ENCODE peak calls at places on chromosomes 7 and 10, in six cellular contexts. X is mammary epithelial cell, Y is GM23248, I is astrocyte, M is MM.1S, D is fibroblast of lung. W is an unnamed sample.

GRCh38 chr10:52451817-52452216 is 137.7 kb downstream of the DKK1 start:
- DNase-seq in X (peak; percentile 88), Y (peak; percentile 91), I (peak; percentile 18), M (no peak), D (peak; percentile 46), W (no peak)

GRCh38 chr10:70348228-70348850 is 34.1 kb downstream of the LRRC20 start:
- DNase-seq in X (peak; percentile 32), Y (peak; percentile 65), I (no peak), M (peak; percentile 26), D (peak; percentile 49), W (peak; percentile 85)

GRCh38 chr10:73906524-73907447 is 4.1 kb upstream of the PLAU start:
- DNase-seq in X (peak; percentile 90), Y (peak; percentile 97), I (peak; percentile 99), M (no peak), D (peak; percentile 100), W (peak; percentile 92)

GRCh38 chr10:88541116-88541626 is 41.9 kb downstream of the RNLS start:
- DNase-seq in X (peak; percentile 50), Y (no peak), I (no peak), M (no peak), D (peak; percentile 71), W (no peak)

GRCh38 chr7:155598810-155599210 is 45.7 kb upstream of the RBM33 start:
- DNase-seq in X (peak; percentile 46), Y (peak; percentile 80), I (peak; percentile 12), M (peak; percentile 83), D (peak; percentile 69), W (peak; percentile 96)

GRCh38 chr7:106284516-106285050 is at the start of gene NAMPT:
- DNase-seq in X (peak; percentile 27), Y (peak; percentile 51), I (no peak), M (peak; percentile 60), D (no peak), W (peak; percentile 88)

GRCh38 chr7:73865738-73866445 is 4.9 kb downstream of the TMEM270 start:
- DNase-seq in X (no peak), Y (peak; percentile 84), I (peak; percentile 7), M (peak; percentile 46), D (peak; percentile 72), W (peak; percentile 83)

GRCh38 chr10:35480150-35480549 is 125.0 kb upstream of the GJD4 start:
- DNase-seq in X (no peak), Y (no peak), I (no peak), M (no peak), D (no peak), W (peak; percentile 82)

GRCh38 chr7:3399858-3400257 is 98.8 kb downstream of the SDK1 start:
- DNase-seq in X (peak; percentile 24), Y (peak; percentile 3), I (peak; percentile 3), M (no peak), D (peak; percentile 29), W (peak; percentile 95)

GRCh38 chr7:45072131-45073030 is 16.4 kb downstream of the NACAD start:
- DNase-seq in X (no peak), Y (no peak), I (no peak), M (no peak), D (no peak), W (no peak)

GRCh38 chr7:137931823-137932222 is 70.1 kb downstream of the CREB3L2 start:
- DNase-seq in X (no peak), Y (no peak), I (no peak), M (no peak), D (no peak), W (no peak)

GRCh38 chr10:3972460-3973366 is 187.7 kb upstream of the KLF6 start:
- DNase-seq in X (no peak), Y (peak; percentile 21), I (no peak), M (no peak), D (no peak), W (no peak)

GRCh38 chr7:23472974-23473847 is 2.9 kb upstream of the IGF2BP3 start:
- DNase-seq in X (peak; percentile 15), Y (no peak), I (no peak), M (no peak), D (peak; percentile 44), W (peak; percentile 66)

GRCh38 chr7:44729949-44730590 is 18.6 kb upstream of the ZMIZ2 start:
- DNase-seq in X (no peak), Y (no peak), I (no peak), M (no peak), D (no peak), W (no peak)

GRCh38 chr10:124526621-124527267 is 65.1 kb downstream of the LHPP start:
- DNase-seq in X (no peak), Y (no peak), I (no peak), M (no peak), D (no peak), W (no peak)

GRCh38 chr10:117656385-117657367 is 114.1 kb downstream of the EMX2 start:
- DNase-seq in X (no peak), Y (no peak), I (no peak), M (peak; percentile 35), D (no peak), W (no peak)

GRCh38 chr10:31808258-31809218 is 120.1 kb downstream of the ARHGAP12 start:
- DNase-seq in X (peak; percentile 18), Y (peak; percentile 82), I (peak; percentile 59), M (peak; percentile 75), D (peak; percentile 89), W (peak; percentile 52)

GRCh38 chr10:4249841-4250496 is 465.0 kb upstream of the KLF6 start:
- DNase-seq in X (peak; percentile 98), Y (peak; percentile 3), I (no peak), M (no peak), D (no peak), W (no peak)

GRCh38 chr10:132910901-132911711 is 31.3 kb downstream of the CFAP46 start:
- DNase-seq in X (no peak), Y (peak; percentile 41), I (no peak), M (no peak), D (no peak), W (no peak)

GRCh38 chr10:123140983-123141390 is 5.2 kb downstream of the HMX3 start:
- DNase-seq in X (no peak), Y (no peak), I (no peak), M (no peak), D (no peak), W (no peak)

GRCh38 chr7:50552139-50552538 is 13.1 kb downstream of the DDC start:
- DNase-seq in X (no peak), Y (no peak), I (no peak), M (no peak), D (no peak), W (no peak)
- H3K27ac ChIP-seq in X (no peak overlapping the region), Y (no peak overlapping the region), I (no peak overlapping the region), M (no peak overlapping the region), D (no peak overlapping the region), W (no peak overlapping the region)

GRCh38 chr10:75589895-75590654 is 158.7 kb downstream of the LRMDA start:
- DNase-seq in X (no peak), Y (no peak), I (no peak), M (no peak), D (no peak), W (no peak)

GRCh38 chr10:75593690-75594556 is 162.5 kb downstream of the LRMDA start:
- DNase-seq in X (no peak), Y (no peak), I (no peak), M (no peak), D (no peak), W (peak; percentile 82)

GRCh38 chr10:75592888-75593643 is 161.6 kb downstream of the LRMDA start:
- DNase-seq in X (no peak), Y (no peak), I (no peak), M (no peak), D (no peak), W (no peak)

GRCh38 chr10:75588031-75588430 is 156.6 kb downstream of the LRMDA start:
- DNase-seq in X (no peak), Y (no peak), I (no peak), M (no peak), D (no peak), W (no peak)

GRCh38 chr10:75592014-75592842 is 160.8 kb downstream of the LRMDA start:
- DNase-seq in X (no peak), Y (no peak), I (no peak), M (no peak), D (no peak), W (no peak)
- H3K9ac ChIP-seq in X (no peak overlapping the region), Y (no peak overlapping the region), I (no peak overlapping the region), M (no peak overlapping the region), D (no peak overlapping the region), W (no peak overlapping the region)

GRCh38 chr7:158123214-158123613 is 464.4 kb downstream of the PTPRN2 start:
- DNase-seq in X (no peak), Y (no peak), I (no peak), M (no peak), D (no peak), W (no peak)

GRCh38 chr7:158121441-158122045 is 466.1 kb downstream of the PTPRN2 start:
- DNase-seq in X (no peak), Y (no peak), I (no peak), M (no peak), D (no peak), W (no peak)

GRCh38 chr7:158120751-158121150 is 466.9 kb downstream of the PTPRN2 start:
- DNase-seq in X (no peak), Y (no peak), I (no peak), M (no peak), D (no peak), W (no peak)

GRCh38 chr7:158117341-158118222 is 470.0 kb downstream of the PTPRN2 start:
- DNase-seq in X (no peak), Y (no peak), I (no peak), M (no peak), D (no peak), W (no peak)

GRCh38 chr7:158120313-158120712 is 467.3 kb downstream of the PTPRN2 start:
- DNase-seq in X (no peak), Y (no peak), I (no peak), M (no peak), D (no peak), W (no peak)
- H3K9me3 ChIP-seq in X (peaks cover 34% of the 10 kb centered on the region), Y (no peaks in the 10 kb centered on the region), I (peaks cover 14% of the 10 kb centered on the region), M (no peaks in the 10 kb centered on the region), D (no peaks in the 10 kb centered on the region), W (peaks cover 93% of the 10 kb centered on the region)

GRCh38 chr10:102621418-102622325 is 22.6 kb upstream of the TRIM8 start:
- DNase-seq in X (no peak), Y (peak; percentile 50), I (peak; percentile 61), M (no peak), D (peak; percentile 38), W (no peak)

GRCh38 chr10:102617816-102618215 is 26.5 kb upstream of the TRIM8 start:
- DNase-seq in X (no peak), Y (no peak), I (no peak), M (no peak), D (no peak), W (no peak)

GRCh38 chr10:102620138-102620591 is 24.1 kb upstream of the TRIM8 start:
- DNase-seq in X (no peak), Y (no peak), I (no peak), M (no peak), D (no peak), W (peak; percentile 47)

GRCh38 chr10:102620615-102621417 is 23.5 kb upstream of the TRIM8 start:
- DNase-seq in X (no peak), Y (no peak), I (no peak), M (no peak), D (peak; percentile 55), W (peak; percentile 50)

DNA sequence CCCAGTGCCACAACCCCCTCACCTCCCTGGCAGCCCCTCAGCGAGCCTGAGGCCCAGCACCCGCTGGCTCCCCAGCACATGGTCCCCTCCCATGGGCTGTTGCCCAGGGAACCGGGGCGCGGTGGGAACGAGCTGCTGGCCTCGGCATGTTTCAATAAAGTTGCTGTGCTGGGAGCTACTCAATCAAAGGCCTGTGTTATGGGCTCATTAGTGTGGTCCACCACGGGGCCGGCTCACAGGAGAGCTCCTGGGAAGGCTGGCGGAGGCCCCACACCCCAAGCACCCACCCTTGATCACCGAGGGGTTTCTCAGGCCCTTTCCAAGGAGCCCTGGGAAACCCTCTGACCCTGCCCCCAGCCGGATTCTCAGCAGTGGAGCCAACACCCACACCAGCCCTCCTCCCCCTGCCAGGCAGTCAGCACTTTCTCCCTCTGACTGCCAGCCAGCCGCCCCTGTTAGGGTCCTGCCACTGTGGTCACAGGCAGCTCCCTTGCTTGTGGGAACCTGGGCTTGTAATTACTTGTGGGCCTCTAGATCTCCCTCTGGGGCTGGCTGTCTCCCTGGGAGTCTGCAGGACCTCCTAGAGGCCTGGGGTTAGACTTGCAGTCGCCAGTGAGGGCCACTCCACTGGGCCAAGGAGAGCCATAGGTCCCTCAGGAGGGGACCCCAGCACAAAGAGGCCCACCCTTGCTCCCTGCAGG is 24.8 kb upstream of the TRIM8 start:
- DNase-seq in X (no peak), Y (no peak), I (no peak), M (no peak), D (no peak), W (peak; percentile 51)
- H3K27ac ChIP-seq in X (no peak overlapping the region), Y (no peak overlapping the region), I (no peak overlapping the region), M (no peak overlapping the region), D (no peak overlapping the region), W (peak overlapping the region; percentile 44)

W was measured in endodermal cell.